ENCODE peak calls at places on chromosomes 5 and 9, in seven cellular contexts. One of them, this sample, is unnamed.

GRCh38 chr9:77085416-77085815 is 66.0 kb downstream of the FOXB2 start:
- DNase-seq in IMR-90: no peak
- DNase-seq in fibroblast of lung: no peak
- DNase-seq in Karpas-422: no peak
- DNase-seq in GM23248: peak
- DNase-seq in mammary epithelial cell: peak
- DNase-seq in GM23338: no peak
- DNase-seq in this sample: no peak

GRCh38 chr5:154970759-154971158 is 29.9 kb downstream of the MRPL22 start:
- DNase-seq in IMR-90: peak
- DNase-seq in fibroblast of lung: no peak
- DNase-seq in Karpas-422: no peak
- DNase-seq in GM23248: peak
- DNase-seq in mammary epithelial cell: peak
- DNase-seq in GM23338: no peak
- DNase-seq in this sample: no peak

GRCh38 chr9:38682713-38683112 is 37.2 kb downstream of the FAM240B start:
- DNase-seq in IMR-90: peak
- DNase-seq in fibroblast of lung: peak
- DNase-seq in Karpas-422: no peak
- DNase-seq in GM23248: peak
- DNase-seq in mammary epithelial cell: peak
- DNase-seq in GM23338: peak
- DNase-seq in this sample: no peak

GRCh38 chr5:109370343-109370742 is 39.4 kb downstream of the PJA2 start:
- DNase-seq in IMR-90: no peak
- DNase-seq in fibroblast of lung: no peak
- DNase-seq in Karpas-422: no peak
- DNase-seq in GM23248: no peak
- DNase-seq in mammary epithelial cell: no peak
- DNase-seq in GM23338: no peak
- DNase-seq in this sample: no peak

GRCh38 chr5:134420326-134420725 is 8.6 kb upstream of the CDKN2AIPNL start:
- DNase-seq in IMR-90: peak
- DNase-seq in fibroblast of lung: peak
- DNase-seq in Karpas-422: no peak
- DNase-seq in GM23248: peak
- DNase-seq in mammary epithelial cell: no peak
- DNase-seq in GM23338: no peak
- DNase-seq in this sample: no peak

GRCh38 chr9:503881-504852 is 289.5 kb downstream of the DOCK8 start:
- DNase-seq in IMR-90: peak
- DNase-seq in fibroblast of lung: peak
- DNase-seq in Karpas-422: peak
- DNase-seq in GM23248: peak
- DNase-seq in mammary epithelial cell: peak
- DNase-seq in GM23338: peak
- DNase-seq in this sample: peak

GRCh38 chr5:72693001-72693442 is 123.4 kb upstream of the TNPO1 start:
- DNase-seq in IMR-90: peak
- DNase-seq in fibroblast of lung: peak
- DNase-seq in Karpas-422: no peak
- DNase-seq in GM23248: peak
- DNase-seq in mammary epithelial cell: no peak
- DNase-seq in GM23338: no peak
- DNase-seq in this sample: no peak

GRCh38 chr5:158560170-158560569 is 539.5 kb downstream of the EBF1 start:
- DNase-seq in IMR-90: no peak
- DNase-seq in fibroblast of lung: no peak
- DNase-seq in Karpas-422: peak
- DNase-seq in GM23248: peak
- DNase-seq in mammary epithelial cell: peak
- DNase-seq in GM23338: no peak
- DNase-seq in this sample: peak

GRCh38 chr9:83238871-83239624 is 176.1 kb upstream of the RASEF start:
- DNase-seq in IMR-90: no peak
- DNase-seq in fibroblast of lung: no peak
- DNase-seq in Karpas-422: no peak
- DNase-seq in GM23248: no peak
- DNase-seq in mammary epithelial cell: no peak
- DNase-seq in GM23338: no peak
- DNase-seq in this sample: no peak

GRCh38 chr9:114452219-114453169 is 52.8 kb downstream of the WHRN start:
- DNase-seq in IMR-90: no peak
- DNase-seq in fibroblast of lung: no peak
- DNase-seq in Karpas-422: peak
- DNase-seq in GM23248: no peak
- DNase-seq in mammary epithelial cell: no peak
- DNase-seq in GM23338: peak
- DNase-seq in this sample: peak

GRCh38 chr5:96771395-96771794 is 36.4 kb downstream of the ERAP1 start:
- DNase-seq in IMR-90: no peak
- DNase-seq in fibroblast of lung: no peak
- DNase-seq in Karpas-422: no peak
- DNase-seq in GM23248: no peak
- DNase-seq in mammary epithelial cell: no peak
- DNase-seq in GM23338: no peak
- DNase-seq in this sample: no peak

GRCh38 chr9:27499481-27499880 is 24.6 kb upstream of the IFNK start:
- DNase-seq in IMR-90: no peak
- DNase-seq in fibroblast of lung: peak
- DNase-seq in Karpas-422: no peak
- DNase-seq in GM23248: peak
- DNase-seq in mammary epithelial cell: peak
- DNase-seq in GM23338: peak
- DNase-seq in this sample: no peak

GRCh38 chr5:146041180-146041789 is 64.1 kb downstream of the PLAC8L1 start:
- DNase-seq in IMR-90: no peak
- DNase-seq in fibroblast of lung: no peak
- DNase-seq in Karpas-422: peak
- DNase-seq in GM23248: peak
- DNase-seq in mammary epithelial cell: no peak
- DNase-seq in GM23338: peak
- DNase-seq in this sample: no peak

GRCh38 chr9:106947097-106947496 is 84.1 kb downstream of the ZNF462 start:
- DNase-seq in IMR-90: peak
- DNase-seq in fibroblast of lung: no peak
- DNase-seq in Karpas-422: no peak
- DNase-seq in GM23248: peak
- DNase-seq in mammary epithelial cell: no peak
- DNase-seq in GM23338: no peak
- DNase-seq in this sample: no peak

GRCh38 chr9:77848897-77849296 is 182.7 kb downstream of the GNAQ start:
- DNase-seq in IMR-90: peak
- DNase-seq in fibroblast of lung: peak
- DNase-seq in Karpas-422: no peak
- DNase-seq in GM23248: peak
- DNase-seq in mammary epithelial cell: peak
- DNase-seq in GM23338: no peak
- DNase-seq in this sample: no peak

GRCh38 chr9:96556701-96557461 is 62.8 kb downstream of the CDC14B start:
- DNase-seq in IMR-90: no peak
- DNase-seq in fibroblast of lung: no peak
- DNase-seq in Karpas-422: no peak
- DNase-seq in GM23248: peak
- DNase-seq in mammary epithelial cell: no peak
- DNase-seq in GM23338: peak
- DNase-seq in this sample: no peak

GRCh38 chr5:87184544-87184943 is 83.1 kb upstream of the RASA1 start:
- DNase-seq in IMR-90: no peak
- DNase-seq in fibroblast of lung: no peak
- DNase-seq in Karpas-422: no peak
- DNase-seq in GM23248: no peak
- DNase-seq in mammary epithelial cell: no peak
- DNase-seq in GM23338: no peak
- DNase-seq in this sample: no peak

GRCh38 chr5:36944607-36945225 is 68.1 kb downstream of the NIPBL start:
- DNase-seq in IMR-90: peak
- DNase-seq in fibroblast of lung: peak
- DNase-seq in Karpas-422: peak
- DNase-seq in GM23248: peak
- DNase-seq in mammary epithelial cell: peak
- DNase-seq in GM23338: peak
- DNase-seq in this sample: peak

GRCh38 chr9:61665330-61665751 is 475.5 kb downstream of the SPATA31A7 start:
- DNase-seq in IMR-90: no peak
- DNase-seq in fibroblast of lung: no peak
- DNase-seq in Karpas-422: no peak
- DNase-seq in GM23248: no peak
- DNase-seq in mammary epithelial cell: no peak
- DNase-seq in GM23338: no peak
- DNase-seq in this sample: no peak

GRCh38 chr9:132670359-132670815 is at the start of gene GTF3C4:
- DNase-seq in IMR-90: peak
- DNase-seq in fibroblast of lung: peak
- DNase-seq in Karpas-422: peak
- DNase-seq in GM23248: peak
- DNase-seq in mammary epithelial cell: peak
- DNase-seq in GM23338: peak
- DNase-seq in this sample: peak

GRCh38 chr9:15373881-15374280 is 48.8 kb upstream of the SNAPC3 start:
- DNase-seq in IMR-90: peak
- DNase-seq in fibroblast of lung: peak
- DNase-seq in Karpas-422: no peak
- DNase-seq in GM23248: no peak
- DNase-seq in mammary epithelial cell: no peak
- DNase-seq in GM23338: no peak
- DNase-seq in this sample: no peak

GRCh38 chr9:136886610-136887597 is 588 bp downstream of the TRAF2 start:
- DNase-seq in IMR-90: peak
- DNase-seq in fibroblast of lung: peak
- DNase-seq in Karpas-422: peak
- DNase-seq in GM23248: peak
- DNase-seq in mammary epithelial cell: peak
- DNase-seq in GM23338: peak
- DNase-seq in this sample: peak

GRCh38 chr5:157449011-157449723 is 10.8 kb upstream of the NIPAL4 start:
- DNase-seq in IMR-90: no peak
- DNase-seq in fibroblast of lung: peak
- DNase-seq in Karpas-422: peak
- DNase-seq in GM23248: peak
- DNase-seq in mammary epithelial cell: no peak
- DNase-seq in GM23338: no peak
- DNase-seq in this sample: no peak

GRCh38 chr5:68467208-68467607 is 251.7 kb downstream of the PIK3R1 start:
- DNase-seq in IMR-90: no peak
- DNase-seq in fibroblast of lung: no peak
- DNase-seq in Karpas-422: no peak
- DNase-seq in GM23248: no peak
- DNase-seq in mammary epithelial cell: no peak
- DNase-seq in GM23338: no peak
- DNase-seq in this sample: no peak

GRCh38 chr5:134600600-134600999 is 32.0 kb downstream of the SAR1B start:
- DNase-seq in IMR-90: peak
- DNase-seq in fibroblast of lung: no peak
- DNase-seq in Karpas-422: no peak
- DNase-seq in GM23248: peak
- DNase-seq in mammary epithelial cell: peak
- DNase-seq in GM23338: no peak
- DNase-seq in this sample: no peak

GRCh38 chr5:103373576-103374472 is 115.3 kb downstream of the MACIR start:
- DNase-seq in IMR-90: no peak
- DNase-seq in fibroblast of lung: no peak
- DNase-seq in Karpas-422: no peak
- DNase-seq in GM23248: no peak
- DNase-seq in mammary epithelial cell: no peak
- DNase-seq in GM23338: no peak
- DNase-seq in this sample: no peak

GRCh38 chr9:79662553-79662956 is 90.8 kb downstream of the TLE4 start:
- DNase-seq in IMR-90: no peak
- DNase-seq in fibroblast of lung: no peak
- DNase-seq in Karpas-422: no peak
- DNase-seq in GM23248: peak
- DNase-seq in mammary epithelial cell: no peak
- DNase-seq in GM23338: peak
- DNase-seq in this sample: no peak

GRCh38 chr5:142767178-142767577 is 3.0 kb upstream of the ARHGAP26 start:
- DNase-seq in IMR-90: no peak
- DNase-seq in fibroblast of lung: no peak
- DNase-seq in Karpas-422: no peak
- DNase-seq in GM23248: no peak
- DNase-seq in mammary epithelial cell: no peak
- DNase-seq in GM23338: no peak
- DNase-seq in this sample: no peak
- H2AFZ ChIP-seq in IMR-90: no peak
- H2AFZ ChIP-seq in fibroblast of lung: no peak
- H2AFZ ChIP-seq in Karpas-422: no peak
- H2AFZ ChIP-seq in GM23248: no peak
- H2AFZ ChIP-seq in mammary epithelial cell: no peak
- H2AFZ ChIP-seq in GM23338: no peak
- H2AFZ ChIP-seq in this sample: no peak

GRCh38 chr5:181223729-181224389 is 778 bp downstream of the TRIM41 start:
- DNase-seq in IMR-90: peak
- DNase-seq in fibroblast of lung: peak
- DNase-seq in Karpas-422: peak
- DNase-seq in GM23248: peak
- DNase-seq in mammary epithelial cell: no peak
- DNase-seq in GM23338: peak
- DNase-seq in this sample: peak
- H2AFZ ChIP-seq in IMR-90: peak
- H2AFZ ChIP-seq in fibroblast of lung: peak
- H2AFZ ChIP-seq in Karpas-422: no peak
- H2AFZ ChIP-seq in GM23248: peak
- H2AFZ ChIP-seq in mammary epithelial cell: peak
- H2AFZ ChIP-seq in GM23338: peak
- H2AFZ ChIP-seq in this sample: no peak

GRCh38 chr5:75275147-75275546 is 38.5 kb upstream of the ANKRD31 start:
- DNase-seq in IMR-90: no peak
- DNase-seq in fibroblast of lung: no peak
- DNase-seq in Karpas-422: no peak
- DNase-seq in GM23248: no peak
- DNase-seq in mammary epithelial cell: no peak
- DNase-seq in GM23338: no peak
- DNase-seq in this sample: no peak
- H2AFZ ChIP-seq in IMR-90: no peak
- H2AFZ ChIP-seq in fibroblast of lung: no peak
- H2AFZ ChIP-seq in Karpas-422: no peak
- H2AFZ ChIP-seq in GM23248: no peak
- H2AFZ ChIP-seq in mammary epithelial cell: no peak
- H2AFZ ChIP-seq in GM23338: peak
- H2AFZ ChIP-seq in this sample: no peak

DNA sequence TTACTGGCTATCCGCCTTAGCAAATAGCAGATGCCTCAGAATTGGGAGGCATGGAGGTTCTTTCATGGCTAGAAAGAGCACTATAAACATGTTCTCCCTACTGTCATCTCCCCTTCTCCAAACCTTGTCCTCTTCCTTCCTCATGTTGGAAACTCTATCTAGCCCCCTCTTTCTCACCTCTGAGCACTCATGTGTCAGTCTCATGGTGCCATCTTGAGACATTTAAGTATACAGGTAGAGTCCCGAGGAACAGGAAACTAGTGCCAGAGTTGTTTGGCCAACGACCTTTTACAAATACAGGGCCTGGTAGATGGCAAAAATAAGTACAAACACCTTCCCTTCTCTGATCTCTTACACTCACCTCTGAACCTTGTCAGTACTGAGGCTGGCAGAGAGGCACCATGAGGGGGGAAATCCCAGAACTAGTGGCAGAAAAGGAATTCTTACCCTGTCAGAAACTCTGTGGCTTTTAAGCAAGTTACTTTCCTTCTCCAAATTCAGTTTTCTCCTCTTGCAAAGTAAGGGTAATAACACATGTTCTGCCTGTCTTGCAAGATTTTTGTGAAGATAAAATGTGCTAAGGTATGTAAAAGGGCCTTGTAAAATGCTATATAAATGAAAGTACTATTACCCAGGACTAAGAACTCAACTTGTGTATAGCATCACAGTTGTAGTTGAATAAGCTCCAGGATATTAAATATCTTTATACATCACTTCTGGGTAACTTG is 94.1 kb upstream of the SNX2 start:
- DNase-seq in IMR-90: no peak
- DNase-seq in fibroblast of lung: no peak
- DNase-seq in Karpas-422: no peak
- DNase-seq in GM23248: no peak
- DNase-seq in mammary epithelial cell: no peak
- DNase-seq in GM23338: peak
- DNase-seq in this sample: no peak
- H2AFZ ChIP-seq in IMR-90: no peak
- H2AFZ ChIP-seq in fibroblast of lung: no peak
- H2AFZ ChIP-seq in Karpas-422: no peak
- H2AFZ ChIP-seq in GM23248: no peak
- H2AFZ ChIP-seq in mammary epithelial cell: no peak
- H2AFZ ChIP-seq in GM23338: peak
- H2AFZ ChIP-seq in this sample: no peak